ENCODE peak calls at places on chromosomes 13 and 19, in nine cellular contexts. Y is ascending aorta; U is stimulated activated naive CD4-positive, alpha-beta T cell; K is tibial nerve; B is upper lobe of left lung; E is erythroblast; I is heart left ventricle; P is stimulated activated effector memory CD8-positive, alpha-beta T cell treated with anti-CD3 and anti-CD28 coated beads, Interleukin-12 subunit alpha, Interleukin-12 subunit beta, amount 100 ng/mL, for 72 hours; G is hypothalamus. C is an unnamed sample.

GRCh38 chr13:30943881-30944280 is 11.4 kb downstream of the TEX26 start:
- DNase-seq in Y (no peak), U (no peak), K (no peak), B (no peak), E (no peak), I (no peak), P (no peak), G (no peak), C (no peak)

GRCh38 chr13:102580552-102581169 is 16.1 kb upstream of the TPP2 start:
- DNase-seq in Y (no peak), U (peak; percentile 34), K (peak; percentile 72), B (no peak), E (peak; percentile 85), I (no peak), P (no peak), G (no peak), C (no peak)

GRCh38 chr19:18202759-18203407 is 959 bp downstream of the RAB3A start:
- DNase-seq in Y (no peak), U (no peak), K (no peak), B (peak; percentile 88), E (peak; percentile 48), I (no peak), P (no peak), G (peak; percentile 12), C (no peak)

GRCh38 chr13:94544922-94545321 is 51.0 kb downstream of the TGDS start:
- DNase-seq in Y (no peak), U (no peak), K (no peak), B (no peak), E (no peak), I (no peak), P (no peak), G (no peak), C (no peak)

GRCh38 chr19:1247747-1248453 is 483 bp upstream of the MIDN start:
- DNase-seq in Y (peak; percentile 75), U (peak; percentile 49), K (no peak), B (peak; percentile 94), E (peak; percentile 87), I (peak; percentile 89), P (peak; percentile 74), G (peak; percentile 69), C (no peak)

GRCh38 chr13:23407996-23408395 is 25.5 kb downstream of the SACS start:
- DNase-seq in Y (no peak), U (no peak), K (no peak), B (no peak), E (no peak), I (no peak), P (no peak), G (no peak), C (no peak)

GRCh38 chr19:56174550-56174949 is 1.3 kb upstream of the GALP start:
- DNase-seq in Y (no peak), U (no peak), K (no peak), B (no peak), E (no peak), I (no peak), P (no peak), G (no peak), C (no peak)

GRCh38 chr19:21848706-21849105 is 12.7 kb upstream of the ZNF43 start:
- DNase-seq in Y (no peak), U (no peak), K (no peak), B (no peak), E (no peak), I (no peak), P (no peak), G (no peak), C (no peak)

GRCh38 chr19:34998777-34999497 is 1.2 kb upstream of the GRAMD1A start:
- DNase-seq in Y (no peak), U (no peak), K (no peak), B (no peak), E (no peak), I (no peak), P (no peak), G (no peak), C (no peak)

GRCh38 chr13:49351871-49352270 is 92.0 kb downstream of the CAB39L start:
- DNase-seq in Y (no peak), U (no peak), K (no peak), B (no peak), E (no peak), I (no peak), P (no peak), G (no peak), C (no peak)

GRCh38 chr19:5718579-5719273 is 1.2 kb downstream of the LONP1 start:
- DNase-seq in Y (no peak), U (no peak), K (no peak), B (no peak), E (peak; percentile 94), I (no peak), P (no peak), G (no peak), C (no peak)

GRCh38 chr19:28985201-28985600 is 227.8 kb downstream of the UQCRFS1 start:
- DNase-seq in Y (no peak), U (no peak), K (no peak), B (no peak), E (no peak), I (no peak), P (no peak), G (no peak), C (no peak)

GRCh38 chr19:19206938-19207337 is 3.7 kb upstream of the NR2C2AP start:
- DNase-seq in Y (no peak), U (no peak), K (no peak), B (no peak), E (no peak), I (no peak), P (no peak), G (no peak), C (no peak)

GRCh38 chr13:107883561-107884175 is 331.7 kb downstream of the LIG4 start:
- DNase-seq in Y (no peak), U (no peak), K (no peak), B (no peak), E (no peak), I (no peak), P (no peak), G (no peak), C (no peak)

GRCh38 chr19:17755977-17756670 is 4.8 kb downstream of the FCHO1 start:
- DNase-seq in Y (no peak), U (no peak), K (no peak), B (no peak), E (peak; percentile 31), I (no peak), P (no peak), G (peak; percentile 60), C (no peak)

GRCh38 chr13:69324109-69324886 is 783.3 kb upstream of the ATXN8OS start:
- DNase-seq in Y (no peak), U (no peak), K (no peak), B (no peak), E (peak; percentile 6), I (no peak), P (no peak), G (no peak), C (no peak)

GRCh38 chr13:67619346-67619745 is 389.2 kb upstream of the PCDH9 start:
- DNase-seq in Y (no peak), U (no peak), K (no peak), B (no peak), E (no peak), I (no peak), P (no peak), G (no peak), C (no peak)

GRCh38 chr19:37997911-37998344 is 90.9 kb downstream of the SIPA1L3 start:
- DNase-seq in Y (no peak), U (no peak), K (no peak), B (no peak), E (no peak), I (no peak), P (no peak), G (no peak), C (no peak)

GRCh38 chr19:19628499-19629134 is 597 bp upstream of the LPAR2 start:
- DNase-seq in Y (no peak), U (no peak), K (no peak), B (peak; percentile 89), E (no peak), I (no peak), P (peak; percentile 48), G (no peak), C (no peak)

GRCh38 chr13:105918842-105919741 is 616.4 kb downstream of the EFNB2 start:
- DNase-seq in Y (no peak), U (no peak), K (no peak), B (peak; percentile 18), E (no peak), I (no peak), P (no peak), G (no peak), C (no peak)

GRCh38 chr13:109698779-109699178 is 87.6 kb downstream of the IRS2 start:
- DNase-seq in Y (no peak), U (no peak), K (no peak), B (no peak), E (no peak), I (no peak), P (no peak), G (no peak), C (no peak)

GRCh38 chr13:97254809-97255208 is 32.7 kb downstream of the MBNL2 start:
- DNase-seq in Y (no peak), U (no peak), K (no peak), B (no peak), E (peak; percentile 59), I (no peak), P (no peak), G (no peak), C (no peak)

GRCh38 chr13:48507024-48507423 is 25.9 kb downstream of the RCBTB2 start:
- DNase-seq in Y (no peak), U (no peak), K (no peak), B (peak; percentile 35), E (no peak), I (peak; percentile 69), P (no peak), G (no peak), C (no peak)

GRCh38 chr13:90675129-90675528 is 672.4 kb upstream of the MIR17HG start:
- DNase-seq in Y (no peak), U (no peak), K (no peak), B (no peak), E (no peak), I (no peak), P (no peak), G (no peak), C (no peak)

GRCh38 chr13:113726961-113727411 is 32.0 kb upstream of the TMEM255B start:
- DNase-seq in Y (no peak), U (no peak), K (no peak), B (no peak), E (no peak), I (peak; percentile 63), P (no peak), G (no peak), C (no peak)